ENCODE peak calls at places on chromosomes 7 and 10, in nine cellular contexts. E is fibroblast of the conjunctiva, P is hypothalamus, H is nephron progenitor cell, D is GM20000, A is posterior cingulate gyrus, Z is testis, G is NCI-H1092, U is T1000. B is an unnamed sample.

GRCh38 chr7:95549818-95550529 is 46.3 kb downstream of the PDK4 start:
- DNase-seq in E (peak; percentile 97), P (peak; percentile 55), H (no peak), D (no peak), A (peak; percentile 85), Z (peak; percentile 97), G (peak; percentile 85), U (peak; percentile 18), B (no peak)

GRCh38 chr7:1547777-1548437 is 8.1 kb downstream of the TMEM184A start:
- DNase-seq in E (no peak), P (no peak), H (no peak), D (no peak), A (no peak), Z (no peak), G (no peak), U (no peak), B (no peak)

GRCh38 chr7:39272111-39272510 is 294.1 kb upstream of the YAE1 start:
- DNase-seq in E (no peak), P (no peak), H (no peak), D (no peak), A (no peak), Z (no peak), G (no peak), U (no peak), B (no peak)

GRCh38 chr7:150450491-150450992 is at the start of gene GIMAP8:
- DNase-seq in E (no peak), P (no peak), H (no peak), D (peak; percentile 40), A (no peak), Z (peak; percentile 24), G (no peak), U (no peak), B (peak; percentile 43)

GRCh38 chr10:73763343-73763742 is 18.5 kb upstream of the CHCHD1 start:
- DNase-seq in E (no peak), P (no peak), H (no peak), D (no peak), A (no peak), Z (no peak), G (no peak), U (no peak), B (no peak)

GRCh38 chr7:3194501-3195141 is 106.4 kb upstream of the SDK1 start:
- DNase-seq in E (peak; percentile 47), P (no peak), H (no peak), D (no peak), A (no peak), Z (peak; percentile 57), G (no peak), U (peak; percentile 88), B (no peak)

GRCh38 chr7:155170331-155170730 is 100.2 kb downstream of the HTR5A start:
- DNase-seq in E (no peak), P (no peak), H (no peak), D (no peak), A (no peak), Z (no peak), G (no peak), U (no peak), B (no peak)

GRCh38 chr7:134364619-134365037 is 47.9 kb upstream of the SLC35B4 start:
- DNase-seq in E (peak; percentile 31), P (no peak), H (no peak), D (no peak), A (no peak), Z (no peak), G (no peak), U (no peak), B (no peak)

GRCh38 chr7:95700917-95701316 is 71.4 kb upstream of the DYNC1I1 start:
- DNase-seq in E (no peak), P (no peak), H (no peak), D (no peak), A (no peak), Z (no peak), G (no peak), U (no peak), B (no peak)

GRCh38 chr7:98613601-98614425 is 3.3 kb upstream of the NPTX2 start:
- DNase-seq in E (no peak), P (no peak), H (peak; percentile 72), D (no peak), A (peak; percentile 78), Z (no peak), G (no peak), U (no peak), B (no peak)

GRCh38 chr10:13337827-13338196 is 10.3 kb downstream of the SEPHS1 start:
- DNase-seq in E (no peak), P (no peak), H (no peak), D (no peak), A (no peak), Z (no peak), G (no peak), U (no peak), B (no peak)

GRCh38 chr10:58742141-58742540 is 229.5 kb downstream of the BICC1 start:
- DNase-seq in E (no peak), P (no peak), H (no peak), D (no peak), A (no peak), Z (no peak), G (no peak), U (no peak), B (no peak)

GRCh38 chr7:110891197-110891596 is 199.7 kb upstream of the LRRN3 start:
- DNase-seq in E (no peak), P (no peak), H (no peak), D (no peak), A (no peak), Z (no peak), G (no peak), U (no peak), B (no peak)

GRCh38 chr7:12722720-12723241 is 35.3 kb downstream of the ARL4A start:
- DNase-seq in E (no peak), P (no peak), H (no peak), D (no peak), A (no peak), Z (no peak), G (no peak), U (no peak), B (no peak)

GRCh38 chr7:5633161-5634106 is 148.0 kb downstream of the RNF216 start:
- DNase-seq in E (no peak), P (no peak), H (no peak), D (no peak), A (no peak), Z (no peak), G (no peak), U (no peak), B (no peak)

GRCh38 chr7:132251327-132251659 is 325.0 kb downstream of the PLXNA4 start:
- DNase-seq in E (no peak), P (no peak), H (no peak), D (no peak), A (peak; percentile 89), Z (peak; percentile 97), G (peak; percentile 43), U (no peak), B (no peak)

GRCh38 chr10:77086081-77086480 is 551.5 kb downstream of the KCNMA1 start:
- DNase-seq in E (no peak), P (no peak), H (no peak), D (no peak), A (no peak), Z (no peak), G (no peak), U (no peak), B (no peak)

GRCh38 chr10:112775892-112776679 is 174.0 kb upstream of the TCF7L2 start:
- DNase-seq in E (no peak), P (no peak), H (no peak), D (no peak), A (no peak), Z (no peak), G (peak; percentile 50), U (no peak), B (no peak)

GRCh38 chr10:49116509-49117365 is 1.4 kb upstream of the VSTM4 start:
- DNase-seq in E (no peak), P (no peak), H (no peak), D (no peak), A (no peak), Z (no peak), G (no peak), U (no peak), B (no peak)

GRCh38 chr10:111824128-111824527 is 359.4 kb downstream of the GPAM start:
- DNase-seq in E (no peak), P (no peak), H (no peak), D (no peak), A (peak; percentile 59), Z (peak; percentile 14), G (no peak), U (no peak), B (no peak)

GRCh38 chr10:114957673-114958072 is 19.7 kb downstream of the TRUB1 start:
- DNase-seq in E (no peak), P (no peak), H (no peak), D (no peak), A (no peak), Z (no peak), G (no peak), U (no peak), B (no peak)

GRCh38 chr7:128831994-128832879 is 2.0 kb downstream of the FLNC start:
- DNase-seq in E (no peak), P (no peak), H (peak; percentile 68), D (peak; percentile 54), A (no peak), Z (no peak), G (no peak), U (no peak), B (no peak)

GRCh38 chr7:137120690-137121089 is 222.8 kb downstream of the PTN start:
- DNase-seq in E (no peak), P (no peak), H (no peak), D (peak; percentile 2), A (no peak), Z (no peak), G (no peak), U (no peak), B (no peak)

GRCh38 chr7:79420464-79420863 is 33.0 kb downstream of the MAGI2 start:
- DNase-seq in E (peak; percentile 83), P (no peak), H (no peak), D (no peak), A (no peak), Z (no peak), G (no peak), U (peak; percentile 25), B (no peak)

GRCh38 chr7:75996476-75996875 is 2.1 kb upstream of the TMEM120A start:
- DNase-seq in E (no peak), P (no peak), H (no peak), D (no peak), A (peak; percentile 1), Z (no peak), G (no peak), U (no peak), B (no peak)

GRCh38 chr7:140213684-140214074 is 36.9 kb upstream of the KDM7A start:
- DNase-seq in E (peak; percentile 23), P (no peak), H (no peak), D (no peak), A (no peak), Z (no peak), G (no peak), U (no peak), B (no peak)

GRCh38 chr7:2141656-2142055 is 91.1 kb downstream of the MAD1L1 start:
- DNase-seq in E (no peak), P (no peak), H (no peak), D (no peak), A (peak; percentile 88), Z (no peak), G (no peak), U (no peak), B (no peak)

GRCh38 chr10:90227786-90228185 is 526.4 kb downstream of the KIF20B start:
- DNase-seq in E (no peak), P (no peak), H (no peak), D (no peak), A (no peak), Z (no peak), G (no peak), U (no peak), B (no peak)

GRCh38 chr10:90314718-90315117 is 543.1 kb downstream of the HTR7 start:
- DNase-seq in E (no peak), P (no peak), H (no peak), D (no peak), A (no peak), Z (no peak), G (no peak), U (no peak), B (no peak)

B was measured in GF-D8.